ENCODE peak calls at places on chromosomes 5 and 9, in six cellular contexts. I is H54, V is A549, M is Peyer's patch, T is body of pancreas, S is transverse colon. A is an unnamed sample.

GRCh38 chr5:126969548-126969947 is 60.8 kb downstream of the MARCHF3 start:
- DNase-seq in V (no peak), I (no peak), S (no peak), M (no peak), T (no peak), A (no peak)

GRCh38 chr9:136721339-136722092 is 9.1 kb downstream of the DIPK1B start:
- DNase-seq in S (no peak), M (peak), I (peak), T (no peak), V (no peak), A (no peak)

GRCh38 chr5:169567079-169567478 is 16.5 kb upstream of the SPDL1 start:
- DNase-seq in I (no peak), V (no peak), T (no peak), M (no peak), S (no peak), A (no peak)

GRCh38 chr5:79824444-79824843 is 134.8 kb downstream of the CMYA5 start:
- DNase-seq in M (no peak), I (no peak), S (no peak), T (no peak), V (no peak), A (no peak)

GRCh38 chr5:96961053-96961452 is 25.2 kb downstream of the LNPEP start:
- DNase-seq in T (no peak), S (no peak), M (no peak), V (no peak), I (no peak), A (no peak)

GRCh38 chr9:110282023-110282766 is 25.9 kb upstream of the TXN start:
- DNase-seq in S (no peak), M (no peak), T (no peak), I (no peak), V (no peak), A (no peak)

GRCh38 chr5:143826909-143827514 is 15.1 kb downstream of the HMHB1 start:
- DNase-seq in M (no peak), I (no peak), V (peak), S (no peak), T (no peak), A (peak)

GRCh38 chr5:51278458-51279049 is 104.7 kb upstream of the ISL1 start:
- DNase-seq in M (no peak), V (no peak), S (no peak), I (no peak), T (no peak), A (no peak)

GRCh38 chr9:109600142-109600541 is 102.0 kb upstream of the PTPN3 start:
- DNase-seq in I (peak), M (no peak), S (no peak), T (no peak), V (no peak), A (no peak)

GRCh38 chr5:126139773-126140172 is 283.4 kb upstream of the GRAMD2B start:
- DNase-seq in S (no peak), T (no peak), I (no peak), V (no peak), M (no peak), A (no peak)

GRCh38 chr5:94832685-94833084 is 214.2 kb downstream of the SLF1 start:
- DNase-seq in I (no peak), V (no peak), M (no peak), S (no peak), T (no peak), A (no peak)

GRCh38 chr5:180160822-180161221 is 48.2 kb downstream of the RASGEF1C start:
- DNase-seq in S (no peak), I (no peak), V (no peak), T (no peak), M (peak), A (no peak)

GRCh38 chr9:135961811-135962695 is 880 bp upstream of the UBAC1 start:
- DNase-seq in V (no peak), M (no peak), S (no peak), T (no peak), I (no peak), A (peak)

GRCh38 chr5:139669681-139670368 is 21.7 kb downstream of the CXXC5 start:
- DNase-seq in S (peak), T (peak), M (peak), I (no peak), V (no peak), A (peak)

GRCh38 chr9:137228515-137228967 is 1.2 kb downstream of the RNF224 start:
- DNase-seq in T (no peak), S (no peak), M (no peak), V (no peak), I (no peak), A (no peak)

GRCh38 chr9:125513634-125514413 is 193.2 kb downstream of the MAPKAP1 start:
- DNase-seq in I (peak), M (peak), S (peak), T (peak), V (peak), A (peak)

GRCh38 chr5:947626-948471 is 55.2 kb downstream of the TRIP13 start:
- DNase-seq in I (no peak), S (no peak), V (no peak), M (no peak), T (no peak), A (no peak)

GRCh38 chr5:172429201-172429940 is 25.0 kb downstream of the SH3PXD2B start:
- DNase-seq in M (peak), I (no peak), T (no peak), V (no peak), S (no peak), A (no peak)

GRCh38 chr5:119080975-119081374 is 10.1 kb downstream of the DMXL1 start:
- DNase-seq in V (no peak), T (no peak), M (no peak), S (no peak), I (no peak), A (no peak)

GRCh38 chr5:145341842-145342241 is 493.3 kb downstream of the PRELID2 start:
- DNase-seq in V (no peak), T (no peak), I (no peak), M (no peak), S (no peak), A (no peak)

GRCh38 chr5:59873113-59873512 is 20.4 kb downstream of the PDE4D start:
- DNase-seq in I (no peak), S (no peak), M (no peak), V (no peak), T (no peak), A (no peak)

GRCh38 chr5:78326930-78327329 is 32.4 kb upstream of the AP3B1 start:
- DNase-seq in V (no peak), M (no peak), S (no peak), I (no peak), T (no peak), A (no peak)

GRCh38 chr9:78462616-78463015 is 165.7 kb downstream of the PSAT1 start:
- DNase-seq in M (no peak), S (no peak), I (no peak), T (no peak), V (no peak), A (no peak)

GRCh38 chr5:14669975-14670374 is 5.5 kb downstream of the OTULIN start:
- DNase-seq in M (no peak), I (peak), S (no peak), T (no peak), V (no peak), A (no peak)

GRCh38 chr5:109619661-109620060 is 70.1 kb upstream of the MAN2A1 start:
- DNase-seq in M (no peak), T (no peak), V (no peak), I (no peak), S (no peak), A (no peak)

GRCh38 chr9:96581823-96582598 is 37.6 kb downstream of the CDC14B start:
- DNase-seq in I (no peak), M (no peak), T (no peak), V (no peak), S (no peak), A (no peak)

GRCh38 chr5:32233220-32233695 is 59.1 kb upstream of the GOLPH3 start:
- DNase-seq in T (peak), V (no peak), I (no peak), M (no peak), S (no peak), A (no peak)

GRCh38 chr5:173940269-173940668 is 48.7 kb upstream of the C5orf47 start:
- DNase-seq in V (no peak), T (no peak), S (no peak), I (no peak), M (no peak), A (no peak)

GRCh38 chr5:58108507-58108906 is 351.4 kb downstream of the PLK2 start:
- DNase-seq in S (no peak), M (no peak), V (no peak), T (no peak), I (no peak), A (no peak)

GRCh38 chr9:129483467-129484324 is 137.2 kb downstream of the C9orf50 start:
- DNase-seq in T (peak), V (peak), M (peak), I (no peak), S (peak), A (peak)
- TF ChIP-seq POLR2A in T (peak), V (no peak), M (peak), I (no peak), S (peak), A (no peak)

DNA sequence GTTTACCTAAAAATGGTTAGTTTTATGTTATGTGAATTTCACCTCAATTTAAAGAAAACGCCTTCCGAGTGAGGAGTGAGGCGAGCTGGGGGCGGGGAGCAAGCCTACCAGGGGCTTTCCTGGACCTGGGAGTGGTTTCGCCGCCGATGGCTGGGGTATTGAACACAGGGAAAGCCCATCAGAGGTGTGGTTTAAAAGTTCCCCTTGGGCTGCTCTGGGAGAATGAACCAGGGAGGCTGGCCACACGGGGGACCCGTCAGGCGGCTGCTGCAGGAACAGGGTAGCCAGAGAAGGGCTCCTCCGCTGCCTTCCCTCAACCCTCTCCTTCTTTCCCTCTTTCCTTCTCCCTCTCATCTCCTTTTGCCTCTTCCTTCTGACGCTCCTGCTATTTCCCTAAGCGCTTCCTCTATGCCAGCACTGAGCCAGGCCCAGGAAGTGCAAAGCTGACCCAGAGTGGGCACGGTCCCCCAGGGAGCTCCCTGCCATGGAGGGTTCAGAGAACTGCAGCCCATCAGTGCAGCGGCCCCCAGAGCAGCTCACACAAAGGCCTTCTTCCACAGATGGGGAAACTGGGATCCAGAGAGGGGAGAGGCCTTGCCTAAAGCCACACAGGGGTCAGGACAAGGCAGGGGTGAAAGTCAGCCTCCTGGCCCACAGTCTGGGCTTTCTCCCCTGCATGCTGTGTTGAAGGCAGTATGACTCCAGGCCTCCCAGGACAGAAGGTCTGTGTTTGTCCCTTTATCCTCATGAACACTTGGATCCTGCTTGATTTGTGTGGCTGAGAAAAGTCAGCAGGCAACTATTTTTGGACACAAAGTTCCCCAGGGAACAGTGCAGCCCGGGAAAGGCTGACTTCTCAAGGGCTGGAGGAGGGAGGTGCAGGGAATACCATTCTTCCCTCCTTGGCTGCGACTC is 4.6 kb downstream of the AKNA start:
- DNase-seq in T (no peak), V (no peak), I (no peak), M (peak), S (peak), A (no peak)
- TF ChIP-seq POLR2A in T (no peak), V (no peak), I (no peak), M (no peak), S (no peak), A (no peak)

DNA sequence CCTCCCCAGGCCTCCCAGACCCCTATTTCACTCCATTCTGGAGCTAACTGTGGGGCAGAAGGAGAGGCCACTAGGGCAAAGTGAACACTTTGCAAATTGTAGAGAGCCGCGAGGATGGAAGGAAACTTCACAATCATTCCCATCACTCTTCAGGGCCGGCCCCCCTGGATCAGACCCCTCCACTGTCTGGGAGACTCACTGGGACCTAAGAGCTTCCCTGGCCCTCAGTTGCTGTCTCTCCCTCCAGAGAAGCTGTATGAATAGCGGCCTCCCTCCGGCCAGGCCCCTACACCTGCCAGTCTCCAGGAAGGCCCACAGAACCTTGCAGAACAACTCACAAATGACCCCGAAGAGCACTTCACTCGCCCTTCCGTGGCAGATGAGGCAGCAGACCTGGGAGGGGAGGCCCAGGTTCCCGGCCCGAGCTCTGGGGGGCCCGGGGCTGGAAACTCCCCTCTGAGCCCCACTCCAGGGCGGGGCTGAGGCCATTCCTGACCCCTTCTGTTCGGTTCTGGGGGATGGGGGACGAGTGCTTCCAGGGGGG is 141.9 kb upstream of the IER5L start:
- DNase-seq in M (peak), I (no peak), T (peak), V (no peak), S (no peak), A (no peak)
- TF ChIP-seq POLR2A in M (no peak), I (no peak), T (no peak), V (no peak), S (no peak), A (no peak)

GRCh38 chr9:113410207-113411158 is at the start of the genes C9orf43 and POLE3:
- DNase-seq in I (peak), M (peak), S (peak), V (peak), T (peak), A (peak)
- TF ChIP-seq POLR2A in I (peak), M (peak), S (peak), V (peak), T (peak), A (peak)

A was measured in erythroblast.